ENCODE peak calls at places on chromosomes 1 and 21, in seven cellular contexts. B is NCI-H226; S is activated CD4-positive, alpha-beta T cell treated with anti-CD3 and anti-CD28 coated beads, Interleukin-2, amount 50 U/mL, for 48 hours; F is NCI-H1105; H is fibroblast of gingiva; I is EH; X is AG09309. U is an unnamed sample.
A peak's percentile ranks its signal among the peaks of the same experiment; 100 is the strongest.

GRCh38 chr1:217542837-217543236 is 88.1 kb downstream of the GPATCH2 start:
- DNase-seq in B (no peak), S (no peak), F (no peak), H (no peak), I (no peak), X (no peak), U (no peak)

GRCh38 chr1:156639601-156640101 is 2.3 kb upstream of the BCAN start:
- DNase-seq in B (no peak), S (no peak), F (no peak), H (no peak), I (no peak), X (no peak), U (no peak)

GRCh38 chr21:43196789-43197188 is 28.0 kb downstream of the CRYAA start:
- DNase-seq in B (no peak), S (no peak), F (no peak), H (no peak), I (no peak), X (no peak), U (no peak)

GRCh38 chr1:42002220-42002619 is 83.5 kb upstream of the HIVEP3 start:
- DNase-seq in B (no peak), S (no peak), F (no peak), H (no peak), I (no peak), X (no peak), U (no peak)

GRCh38 chr1:234169161-234169849 is 204.0 kb upstream of the COA6 start:
- DNase-seq in B (no peak), S (no peak), F (no peak), H (no peak), I (no peak), X (no peak), U (no peak)

GRCh38 chr1:40668769-40669525 is 3.5 kb upstream of the RIMS3 start:
- DNase-seq in B (peak; percentile 49), S (peak; percentile 93), F (peak; percentile 63), H (peak; percentile 33), I (peak; percentile 69), X (no peak), U (no peak)

GRCh38 chr1:243213045-243213787 is 41.9 kb downstream of the CEP170 start:
- DNase-seq in B (peak; percentile 76), S (no peak), F (no peak), H (peak; percentile 65), I (peak; percentile 75), X (peak; percentile 65), U (no peak)

GRCh38 chr1:101728029-101728428 is 268.7 kb downstream of the OLFM3 start:
- DNase-seq in B (no peak), S (no peak), F (no peak), H (no peak), I (no peak), X (no peak), U (no peak)

GRCh38 chr1:33316601-33317000 is 4.3 kb downstream of the A3GALT2 start:
- DNase-seq in B (peak; percentile 0), S (no peak), F (no peak), H (no peak), I (no peak), X (no peak), U (no peak)